ENCODE peak calls at places on chromosome 6, in six cellular contexts. One of them, this sample, is unnamed.

GRCh38 chr6:28947067-28947765 is 23.4 kb upstream of the TRIM27 start:
- DNase-seq in CD8-positive, alpha-beta T cell: no peak
- DNase-seq in AG10803: no peak
- DNase-seq in activated CD8-positive, alpha-beta T cell treated with anti-CD3 and anti-CD28 coated beads for 36 hours: no peak
- DNase-seq in bronchial epithelial cell: no peak
- DNase-seq in endothelial cell: no peak
- DNase-seq in this sample: no peak

GRCh38 chr6:54419885-54420284 is 111.6 kb downstream of the TINAG start:
- DNase-seq in endothelial cell: no peak
- DNase-seq in AG10803: peak
- DNase-seq in activated CD8-positive, alpha-beta T cell treated with anti-CD3 and anti-CD28 coated beads for 36 hours: no peak
- DNase-seq in bronchial epithelial cell: peak
- DNase-seq in CD8-positive, alpha-beta T cell: no peak
- DNase-seq in this sample: no peak

GRCh38 chr6:110357696-110358535 is at the start of gene METTL24:
- DNase-seq in endothelial cell: peak
- DNase-seq in activated CD8-positive, alpha-beta T cell treated with anti-CD3 and anti-CD28 coated beads for 36 hours: peak
- DNase-seq in CD8-positive, alpha-beta T cell: no peak
- DNase-seq in bronchial epithelial cell: no peak
- DNase-seq in AG10803: no peak
- DNase-seq in this sample: peak

GRCh38 chr6:135146160-135146920 is 34.8 kb upstream of the MYB start:
- DNase-seq in CD8-positive, alpha-beta T cell: no peak
- DNase-seq in AG10803: no peak
- DNase-seq in bronchial epithelial cell: peak
- DNase-seq in activated CD8-positive, alpha-beta T cell treated with anti-CD3 and anti-CD28 coated beads for 36 hours: no peak
- DNase-seq in endothelial cell: no peak
- DNase-seq in this sample: no peak

GRCh38 chr6:162856885-162857284 is 129.1 kb downstream of the PACRG start:
- DNase-seq in activated CD8-positive, alpha-beta T cell treated with anti-CD3 and anti-CD28 coated beads for 36 hours: no peak
- DNase-seq in CD8-positive, alpha-beta T cell: no peak
- DNase-seq in AG10803: peak
- DNase-seq in bronchial epithelial cell: peak
- DNase-seq in endothelial cell: peak
- DNase-seq in this sample: peak

GRCh38 chr6:11685411-11686093 is 93.1 kb downstream of the ADTRP start:
- DNase-seq in AG10803: peak
- DNase-seq in bronchial epithelial cell: peak
- DNase-seq in activated CD8-positive, alpha-beta T cell treated with anti-CD3 and anti-CD28 coated beads for 36 hours: no peak
- DNase-seq in CD8-positive, alpha-beta T cell: no peak
- DNase-seq in endothelial cell: no peak
- DNase-seq in this sample: no peak

GRCh38 chr6:44820366-44821158 is 433.1 kb downstream of the CDC5L start:
- DNase-seq in AG10803: no peak
- DNase-seq in bronchial epithelial cell: peak
- DNase-seq in endothelial cell: no peak
- DNase-seq in CD8-positive, alpha-beta T cell: no peak
- DNase-seq in activated CD8-positive, alpha-beta T cell treated with anti-CD3 and anti-CD28 coated beads for 36 hours: no peak
- DNase-seq in this sample: no peak

GRCh38 chr6:115891704-115892225 is 168.9 kb downstream of the FRK start:
- DNase-seq in endothelial cell: no peak
- DNase-seq in bronchial epithelial cell: no peak
- DNase-seq in AG10803: no peak
- DNase-seq in activated CD8-positive, alpha-beta T cell treated with anti-CD3 and anti-CD28 coated beads for 36 hours: no peak
- DNase-seq in CD8-positive, alpha-beta T cell: no peak
- DNase-seq in this sample: no peak

GRCh38 chr6:151317206-151317994 is 74.0 kb downstream of the ZBTB2 start:
- DNase-seq in activated CD8-positive, alpha-beta T cell treated with anti-CD3 and anti-CD28 coated beads for 36 hours: no peak
- DNase-seq in CD8-positive, alpha-beta T cell: no peak
- DNase-seq in endothelial cell: no peak
- DNase-seq in AG10803: peak
- DNase-seq in bronchial epithelial cell: peak
- DNase-seq in this sample: no peak

GRCh38 chr6:144143878-144144277 is 6.4 kb upstream of the STX11 start:
- DNase-seq in bronchial epithelial cell: no peak
- DNase-seq in endothelial cell: no peak
- DNase-seq in activated CD8-positive, alpha-beta T cell treated with anti-CD3 and anti-CD28 coated beads for 36 hours: no peak
- DNase-seq in CD8-positive, alpha-beta T cell: no peak
- DNase-seq in AG10803: no peak
- DNase-seq in this sample: no peak

GRCh38 chr6:113690255-113690956 is 166.7 kb upstream of the MARCKS start:
- DNase-seq in bronchial epithelial cell: peak
- DNase-seq in AG10803: peak
- DNase-seq in endothelial cell: no peak
- DNase-seq in activated CD8-positive, alpha-beta T cell treated with anti-CD3 and anti-CD28 coated beads for 36 hours: peak
- DNase-seq in CD8-positive, alpha-beta T cell: no peak
- DNase-seq in this sample: no peak

GRCh38 chr6:140071115-140071514 is 696.7 kb upstream of the CITED2 start:
- DNase-seq in AG10803: peak
- DNase-seq in CD8-positive, alpha-beta T cell: no peak
- DNase-seq in bronchial epithelial cell: no peak
- DNase-seq in endothelial cell: no peak
- DNase-seq in activated CD8-positive, alpha-beta T cell treated with anti-CD3 and anti-CD28 coated beads for 36 hours: no peak
- DNase-seq in this sample: no peak

GRCh38 chr6:170271771-170272314 is 19.0 kb downstream of the DLL1 start:
- DNase-seq in activated CD8-positive, alpha-beta T cell treated with anti-CD3 and anti-CD28 coated beads for 36 hours: peak
- DNase-seq in endothelial cell: no peak
- DNase-seq in bronchial epithelial cell: no peak
- DNase-seq in AG10803: no peak
- DNase-seq in CD8-positive, alpha-beta T cell: peak
- DNase-seq in this sample: no peak

GRCh38 chr6:168785720-168786511 is 344.9 kb downstream of the SMOC2 start:
- DNase-seq in CD8-positive, alpha-beta T cell: no peak
- DNase-seq in activated CD8-positive, alpha-beta T cell treated with anti-CD3 and anti-CD28 coated beads for 36 hours: no peak
- DNase-seq in endothelial cell: no peak
- DNase-seq in AG10803: no peak
- DNase-seq in bronchial epithelial cell: peak
- DNase-seq in this sample: no peak

GRCh38 chr6:11331136-11331535 is 98.7 kb upstream of the NEDD9 start:
- DNase-seq in AG10803: no peak
- DNase-seq in CD8-positive, alpha-beta T cell: no peak
- DNase-seq in bronchial epithelial cell: no peak
- DNase-seq in activated CD8-positive, alpha-beta T cell treated with anti-CD3 and anti-CD28 coated beads for 36 hours: no peak
- DNase-seq in endothelial cell: no peak
- DNase-seq in this sample: no peak

GRCh38 chr6:34414999-34415858 is 10.6 kb downstream of the RPS10 start:
- DNase-seq in AG10803: peak
- DNase-seq in activated CD8-positive, alpha-beta T cell treated with anti-CD3 and anti-CD28 coated beads for 36 hours: peak
- DNase-seq in CD8-positive, alpha-beta T cell: peak
- DNase-seq in bronchial epithelial cell: peak
- DNase-seq in endothelial cell: peak
- DNase-seq in this sample: no peak

GRCh38 chr6:151773382-151773781 is 34.1 kb upstream of the ESR1 start:
- DNase-seq in CD8-positive, alpha-beta T cell: no peak
- DNase-seq in bronchial epithelial cell: peak
- DNase-seq in endothelial cell: no peak
- DNase-seq in AG10803: no peak
- DNase-seq in activated CD8-positive, alpha-beta T cell treated with anti-CD3 and anti-CD28 coated beads for 36 hours: no peak
- DNase-seq in this sample: no peak

GRCh38 chr6:167827062-167827587 is 414 bp downstream of the AFDN start:
- DNase-seq in bronchial epithelial cell: no peak
- DNase-seq in activated CD8-positive, alpha-beta T cell treated with anti-CD3 and anti-CD28 coated beads for 36 hours: peak
- DNase-seq in CD8-positive, alpha-beta T cell: no peak
- DNase-seq in AG10803: peak
- DNase-seq in endothelial cell: peak
- DNase-seq in this sample: peak

GRCh38 chr6:131575834-131576478 is 2.9 kb downstream of the ARG1 start:
- DNase-seq in bronchial epithelial cell: no peak
- DNase-seq in CD8-positive, alpha-beta T cell: no peak
- DNase-seq in endothelial cell: no peak
- DNase-seq in AG10803: no peak
- DNase-seq in activated CD8-positive, alpha-beta T cell treated with anti-CD3 and anti-CD28 coated beads for 36 hours: no peak
- DNase-seq in this sample: no peak

GRCh38 chr6:393391-394221 is 2.1 kb downstream of the IRF4 start:
- DNase-seq in endothelial cell: peak
- DNase-seq in CD8-positive, alpha-beta T cell: no peak
- DNase-seq in activated CD8-positive, alpha-beta T cell treated with anti-CD3 and anti-CD28 coated beads for 36 hours: peak
- DNase-seq in AG10803: no peak
- DNase-seq in bronchial epithelial cell: no peak
- DNase-seq in this sample: no peak

GRCh38 chr6:111824608-111825337 is 48.5 kb downstream of the FYN start:
- DNase-seq in CD8-positive, alpha-beta T cell: no peak
- DNase-seq in AG10803: no peak
- DNase-seq in endothelial cell: no peak
- DNase-seq in bronchial epithelial cell: no peak
- DNase-seq in activated CD8-positive, alpha-beta T cell treated with anti-CD3 and anti-CD28 coated beads for 36 hours: no peak
- DNase-seq in this sample: no peak

GRCh38 chr6:137236581-137237355 is 17.6 kb upstream of the IFNGR1 start:
- DNase-seq in CD8-positive, alpha-beta T cell: no peak
- DNase-seq in AG10803: peak
- DNase-seq in bronchial epithelial cell: no peak
- DNase-seq in activated CD8-positive, alpha-beta T cell treated with anti-CD3 and anti-CD28 coated beads for 36 hours: no peak
- DNase-seq in endothelial cell: no peak
- DNase-seq in this sample: no peak

GRCh38 chr6:160992323-160993314 is 1.1 kb downstream of the MAP3K4 start:
- DNase-seq in bronchial epithelial cell: peak
- DNase-seq in activated CD8-positive, alpha-beta T cell treated with anti-CD3 and anti-CD28 coated beads for 36 hours: peak
- DNase-seq in CD8-positive, alpha-beta T cell: peak
- DNase-seq in endothelial cell: peak
- DNase-seq in AG10803: peak
- DNase-seq in this sample: peak

GRCh38 chr6:151101116-151101810 is 138.5 kb upstream of the AKAP12 start:
- DNase-seq in activated CD8-positive, alpha-beta T cell treated with anti-CD3 and anti-CD28 coated beads for 36 hours: no peak
- DNase-seq in endothelial cell: no peak
- DNase-seq in CD8-positive, alpha-beta T cell: no peak
- DNase-seq in bronchial epithelial cell: no peak
- DNase-seq in AG10803: peak
- DNase-seq in this sample: no peak

GRCh38 chr6:138403324-138403800 is 661 bp upstream of the HEBP2 start:
- DNase-seq in CD8-positive, alpha-beta T cell: peak
- DNase-seq in endothelial cell: peak
- DNase-seq in AG10803: no peak
- DNase-seq in activated CD8-positive, alpha-beta T cell treated with anti-CD3 and anti-CD28 coated beads for 36 hours: peak
- DNase-seq in bronchial epithelial cell: no peak
- DNase-seq in this sample: peak
- TF ChIP-seq CTCF in CD8-positive, alpha-beta T cell: no peak
- TF ChIP-seq CTCF in endothelial cell: no peak
- TF ChIP-seq CTCF in AG10803: peak
- TF ChIP-seq CTCF in activated CD8-positive, alpha-beta T cell treated with anti-CD3 and anti-CD28 coated beads for 36 hours: no peak
- TF ChIP-seq CTCF in bronchial epithelial cell: peak
- TF ChIP-seq CTCF in this sample: no peak

GRCh38 chr6:10331336-10331735 is 83.5 kb downstream of the TFAP2A start:
- DNase-seq in endothelial cell: no peak
- DNase-seq in CD8-positive, alpha-beta T cell: no peak
- DNase-seq in AG10803: no peak
- DNase-seq in activated CD8-positive, alpha-beta T cell treated with anti-CD3 and anti-CD28 coated beads for 36 hours: no peak
- DNase-seq in bronchial epithelial cell: no peak
- DNase-seq in this sample: no peak

GRCh38 chr6:10332121-10332520 is 82.8 kb downstream of the TFAP2A start:
- DNase-seq in AG10803: no peak
- DNase-seq in CD8-positive, alpha-beta T cell: no peak
- DNase-seq in bronchial epithelial cell: peak
- DNase-seq in activated CD8-positive, alpha-beta T cell treated with anti-CD3 and anti-CD28 coated beads for 36 hours: no peak
- DNase-seq in endothelial cell: no peak
- DNase-seq in this sample: no peak

GRCh38 chr6:10330515-10330914 is 84.4 kb downstream of the TFAP2A start:
- DNase-seq in CD8-positive, alpha-beta T cell: no peak
- DNase-seq in endothelial cell: no peak
- DNase-seq in AG10803: no peak
- DNase-seq in activated CD8-positive, alpha-beta T cell treated with anti-CD3 and anti-CD28 coated beads for 36 hours: no peak
- DNase-seq in bronchial epithelial cell: peak
- DNase-seq in this sample: no peak
- TF ChIP-seq CTCF in CD8-positive, alpha-beta T cell: no peak
- TF ChIP-seq CTCF in endothelial cell: no peak
- TF ChIP-seq CTCF in AG10803: no peak
- TF ChIP-seq CTCF in activated CD8-positive, alpha-beta T cell treated with anti-CD3 and anti-CD28 coated beads for 36 hours: no peak
- TF ChIP-seq CTCF in bronchial epithelial cell: no peak
- TF ChIP-seq CTCF in this sample: no peak

GRCh38 chr6:80445752-80446151 is 339.3 kb downstream of the BCKDHB start:
- DNase-seq in activated CD8-positive, alpha-beta T cell treated with anti-CD3 and anti-CD28 coated beads for 36 hours: no peak
- DNase-seq in AG10803: no peak
- DNase-seq in CD8-positive, alpha-beta T cell: no peak
- DNase-seq in endothelial cell: no peak
- DNase-seq in bronchial epithelial cell: no peak
- DNase-seq in this sample: no peak
- TF ChIP-seq CTCF in activated CD8-positive, alpha-beta T cell treated with anti-CD3 and anti-CD28 coated beads for 36 hours: no peak
- TF ChIP-seq CTCF in AG10803: no peak
- TF ChIP-seq CTCF in CD8-positive, alpha-beta T cell: no peak
- TF ChIP-seq CTCF in endothelial cell: no peak
- TF ChIP-seq CTCF in bronchial epithelial cell: no peak
- TF ChIP-seq CTCF in this sample: no peak

GRCh38 chr6:14713008-14713452 is 532.8 kb upstream of the JARID2 start:
- DNase-seq in bronchial epithelial cell: peak
- DNase-seq in AG10803: peak
- DNase-seq in CD8-positive, alpha-beta T cell: no peak
- DNase-seq in endothelial cell: no peak
- DNase-seq in activated CD8-positive, alpha-beta T cell treated with anti-CD3 and anti-CD28 coated beads for 36 hours: no peak
- DNase-seq in this sample: no peak

GRCh38 chr6:14711704-14712397 is 534.0 kb upstream of the JARID2 start:
- DNase-seq in endothelial cell: no peak
- DNase-seq in CD8-positive, alpha-beta T cell: no peak
- DNase-seq in AG10803: no peak
- DNase-seq in bronchial epithelial cell: no peak
- DNase-seq in activated CD8-positive, alpha-beta T cell treated with anti-CD3 and anti-CD28 coated beads for 36 hours: no peak
- DNase-seq in this sample: no peak

GRCh38 chr6:14710421-14710820 is 535.4 kb upstream of the JARID2 start:
- DNase-seq in activated CD8-positive, alpha-beta T cell treated with anti-CD3 and anti-CD28 coated beads for 36 hours: no peak
- DNase-seq in CD8-positive, alpha-beta T cell: no peak
- DNase-seq in endothelial cell: no peak
- DNase-seq in AG10803: no peak
- DNase-seq in bronchial epithelial cell: no peak
- DNase-seq in this sample: no peak

GRCh38 chr6:14709900-14710299 is 536.0 kb upstream of the JARID2 start:
- DNase-seq in activated CD8-positive, alpha-beta T cell treated with anti-CD3 and anti-CD28 coated beads for 36 hours: no peak
- DNase-seq in AG10803: no peak
- DNase-seq in bronchial epithelial cell: no peak
- DNase-seq in CD8-positive, alpha-beta T cell: no peak
- DNase-seq in endothelial cell: no peak
- DNase-seq in this sample: no peak

DNA sequence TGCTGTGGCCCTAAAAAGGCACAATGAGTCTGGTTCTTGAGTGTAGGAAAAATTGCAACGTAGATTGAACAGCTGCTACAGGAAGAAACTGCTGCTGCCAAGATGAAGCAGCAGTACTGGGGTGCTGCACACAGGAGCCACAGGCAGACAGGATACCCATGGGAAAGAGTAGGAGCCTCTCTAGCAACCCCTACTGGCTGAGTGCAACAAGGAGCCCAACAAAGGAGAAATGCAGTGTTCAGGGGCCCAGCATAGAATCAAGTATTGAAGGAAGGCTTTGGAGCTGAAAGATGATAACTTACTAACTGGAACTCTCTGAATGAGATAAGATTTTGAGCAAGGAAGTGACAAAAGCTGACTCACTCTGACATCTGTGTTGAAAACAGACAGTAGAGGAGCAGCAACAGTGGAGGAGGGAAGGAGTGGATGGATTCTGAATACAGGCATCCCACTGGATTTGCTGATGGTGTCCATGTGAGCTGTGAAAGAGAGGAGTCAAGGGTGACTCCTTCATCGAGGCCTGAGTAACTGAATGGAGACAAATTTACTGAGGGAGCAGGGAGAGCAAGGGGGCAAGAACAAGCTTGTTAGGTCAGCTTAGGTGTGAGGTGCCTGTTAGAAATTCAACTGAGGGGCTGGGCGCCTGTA is 534.7 kb upstream of the JARID2 start:
- DNase-seq in endothelial cell: peak
- DNase-seq in AG10803: peak
- DNase-seq in activated CD8-positive, alpha-beta T cell treated with anti-CD3 and anti-CD28 coated beads for 36 hours: peak
- DNase-seq in CD8-positive, alpha-beta T cell: no peak
- DNase-seq in bronchial epithelial cell: peak
- DNase-seq in this sample: no peak
- TF ChIP-seq CTCF in endothelial cell: no peak
- TF ChIP-seq CTCF in AG10803: peak
- TF ChIP-seq CTCF in activated CD8-positive, alpha-beta T cell treated with anti-CD3 and anti-CD28 coated beads for 36 hours: peak
- TF ChIP-seq CTCF in CD8-positive, alpha-beta T cell: peak
- TF ChIP-seq CTCF in bronchial epithelial cell: peak
- TF ChIP-seq CTCF in this sample: peak

This sample was measured in neural crest cell.